ENCODE peak calls at places on chromosomes 12 and 14, in eight cellular contexts. L is gastrocnemius medialis, H is ovary, Q is testis, V is thyroid gland, B is heart left ventricle, E is A549, M is IMR-90. X is an unnamed sample. For H3K4me1, the result is how much of the 10 kb centered on the place peaks cover.

GRCh38 chr14:69629225-69630127 is 18.1 kb downstream of the SUSD6 start:
- DNase-seq in L (no peak), H (no peak), Q (no peak), V (no peak), B (no peak), E (no peak), M (peak), X (no peak)

GRCh38 chr12:130205531-130205930 is 43.3 kb downstream of the FZD10 start:
- DNase-seq in L (no peak), H (no peak), Q (no peak), V (no peak), B (no peak), E (no peak), M (no peak), X (no peak)

GRCh38 chr12:32025906-32026305 is 66.7 kb downstream of the RESF1 start:
- DNase-seq in L (no peak), H (no peak), Q (no peak), V (no peak), B (no peak), E (no peak), M (no peak), X (peak)

GRCh38 chr12:98816720-98817119 is 171.6 kb downstream of the APAF1 start:
- DNase-seq in L (no peak), H (no peak), Q (no peak), V (no peak), B (no peak), E (no peak), M (no peak), X (no peak)

GRCh38 chr12:45435945-45436710 is 220.2 kb downstream of the ANO6 start:
- DNase-seq in L (no peak), H (no peak), Q (no peak), V (no peak), B (peak), E (no peak), M (no peak), X (no peak)

GRCh38 chr12:46610754-46611153 is 215.0 kb downstream of the SLC38A4 start:
- DNase-seq in L (no peak), H (no peak), Q (no peak), V (no peak), B (no peak), E (no peak), M (no peak), X (no peak)

GRCh38 chr12:122944588-122944987 is 21.7 kb downstream of the ABCB9 start:
- DNase-seq in L (no peak), H (no peak), Q (peak), V (no peak), B (no peak), E (no peak), M (peak), X (no peak)

GRCh38 chr12:111858186-111858585 is 16.2 kb downstream of the MAPKAPK5 start:
- DNase-seq in L (no peak), H (no peak), Q (no peak), V (no peak), B (no peak), E (no peak), M (no peak), X (no peak)

GRCh38 chr12:27585739-27586265 is 61.8 kb downstream of the PPFIBP1 start:
- DNase-seq in L (no peak), H (no peak), Q (no peak), V (no peak), B (no peak), E (no peak), M (no peak), X (no peak)

DNA sequence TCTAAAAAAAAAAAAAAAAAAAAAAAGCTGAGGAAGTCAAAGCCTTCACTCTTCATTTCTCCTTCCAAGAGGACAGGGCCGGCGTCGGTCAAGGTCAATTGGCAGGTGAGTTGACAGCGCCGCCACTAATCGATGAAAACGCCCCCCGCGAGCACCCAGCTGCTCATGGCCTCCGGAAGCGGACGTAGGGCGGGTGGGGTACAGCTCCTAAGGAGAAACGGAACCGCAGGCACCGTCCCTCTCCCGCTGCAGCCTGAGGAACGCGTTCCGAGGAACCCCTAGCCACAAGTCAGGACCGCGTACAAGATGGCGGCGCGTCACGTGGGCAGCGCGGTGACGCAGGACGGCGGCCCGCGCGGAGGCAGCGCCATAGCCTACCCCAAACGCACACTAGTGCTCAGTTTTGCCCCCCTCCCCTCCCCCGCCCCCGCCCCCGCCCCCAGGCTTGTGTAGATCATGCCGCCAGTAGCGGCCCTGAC is at the start of gene ATF1:
- DNase-seq in L (peak), H (peak), Q (peak), V (peak), B (peak), E (peak), M (peak), X (peak)
- TF ChIP-seq POLR2A in L (peak), H (peak), Q (no peak), V (peak), B (peak), E (peak), M (peak), X (peak)

GRCh38 chr14:71478542-71478941 is 453.7 kb upstream of the RGS6 start:
- DNase-seq in L (no peak), H (no peak), Q (no peak), V (no peak), B (no peak), E (no peak), M (peak), X (no peak)
- H3K4me1 ChIP-seq in L (under half), H (under half), Q (under half), V (under half), B (under half), E (under half), M (under half), X (under half)

GRCh38 chr12:97512696-97513095 is 50.1 kb downstream of the RMST start:
- DNase-seq in L (no peak), H (no peak), Q (peak), V (no peak), B (no peak), E (no peak), M (no peak), X (no peak)

DNA sequence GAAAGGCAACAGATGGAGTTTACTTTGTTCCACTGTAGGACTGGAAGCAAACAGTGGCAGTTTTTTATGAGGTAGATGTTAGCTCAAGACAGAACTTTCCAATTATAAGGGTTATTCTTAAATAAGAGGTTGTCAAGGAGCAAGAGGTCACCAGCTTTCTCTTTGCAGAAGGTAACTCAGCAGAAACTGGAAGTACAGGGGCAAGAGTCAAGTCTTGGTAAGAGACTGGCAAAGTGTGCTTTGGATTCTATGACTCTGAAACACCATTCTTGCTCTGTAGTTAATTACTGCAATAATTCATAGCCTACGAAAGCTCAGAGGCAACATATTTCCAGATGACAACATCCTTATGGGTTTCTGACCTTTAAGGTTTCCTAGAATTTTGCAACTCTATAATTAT is 51.3 kb downstream of the RMST start:
- DNase-seq in L (no peak), H (no peak), Q (no peak), V (no peak), B (no peak), E (no peak), M (no peak), X (no peak)
- TF ChIP-seq CTCF in L (no peak), H (no peak), Q (no peak), V (no peak), B (no peak), E (no peak), M (no peak), X (no peak)

GRCh38 chr14:30558675-30559555 is at the start of gene G2E3:
- DNase-seq in L (peak), H (peak), Q (peak), V (peak), B (peak), E (peak), M (peak), X (peak)
- TF ChIP-seq POLR2A in L (peak), H (peak), Q (no peak), V (peak), B (peak), E (peak), M (peak), X (peak)